ENCODE peak calls at places on chromosomes 1 and 21, in four cellular contexts. P is colonic mucosa, R is RCC 7860, V is substantia nigra. Q is an unnamed sample.

GRCh38 chr1:30313584-30313983 is 409.8 kb downstream of the MATN1 start:
- DNase-seq in P (peak), R (no peak), V (no peak), Q (no peak)

GRCh38 chr1:247212012-247212411 is 40.2 kb upstream of the ZNF124 start:
- DNase-seq in P (no peak), R (no peak), V (no peak), Q (no peak)

GRCh38 chr1:37919277-37919676 is 27.6 kb downstream of the INPP5B start:
- DNase-seq in P (no peak), R (no peak), V (no peak), Q (no peak)

GRCh38 chr1:15949453-15950245 is 26.3 kb downstream of the ZBTB17 start:
- DNase-seq in P (peak), R (peak), V (no peak), Q (peak)

GRCh38 chr1:6466023-6466422 is at the start of gene TNFRSF25:
- DNase-seq in P (no peak), R (no peak), V (no peak), Q (no peak)

GRCh38 chr1:217029311-217030157 is 306.3 kb upstream of the ESRRG start:
- DNase-seq in P (peak), R (peak), V (no peak), Q (no peak)

GRCh38 chr1:237670296-237670695 is 220.4 kb downstream of the ZP4 start:
- DNase-seq in P (no peak), R (no peak), V (no peak), Q (peak)

GRCh38 chr1:111193712-111194480 is 6.5 kb downstream of the DENND2D start:
- DNase-seq in P (peak), R (no peak), V (no peak), Q (no peak)

GRCh38 chr21:36551731-36552457 is 72.0 kb upstream of the CLDN14 start:
- DNase-seq in P (no peak), R (no peak), V (no peak), Q (no peak)

GRCh38 chr1:32335951-32336867 is at the start of gene MARCKSL1:
- DNase-seq in P (peak), R (peak), V (peak), Q (peak)

GRCh38 chr21:43969115-43969444 is 43.0 kb upstream of the TRAPPC10 start:
- DNase-seq in P (no peak), R (no peak), V (no peak), Q (no peak)

GRCh38 chr1:36401602-36402517 is 4.2 kb upstream of the LSM10 start:
- DNase-seq in P (no peak), R (no peak), V (no peak), Q (no peak)

GRCh38 chr1:91007092-91007491 is 14.7 kb downstream of the ZNF644 start:
- DNase-seq in P (no peak), R (no peak), V (no peak), Q (no peak)

GRCh38 chr21:36909901-36910561 is 56.4 kb downstream of the HLCS start:
- DNase-seq in P (no peak), R (peak), V (no peak), Q (no peak)

GRCh38 chr1:187928288-187928687 is 1099.5 kb downstream of the PLA2G4A start:
- DNase-seq in P (no peak), R (no peak), V (no peak), Q (peak)

GRCh38 chr21:26819944-26820343 is 25.3 kb downstream of the ADAMTS1 start:
- DNase-seq in P (no peak), R (no peak), V (no peak), Q (no peak)

GRCh38 chr1:56450004-56450666 is 129.2 kb downstream of the PLPP3 start:
- DNase-seq in P (no peak), R (no peak), V (no peak), Q (no peak)